ENCODE peak calls at places on chromosomes 5 and 9, in nine cellular contexts. One of them, this sample, is unnamed.

GRCh38 chr5:65391591-65391990 is 90.1 kb downstream of the ADAMTS6 start:
- DNase-seq in fibroblast of mammary gland: peak; percentile 53
- DNase-seq in nephron progenitor cell: no peak
- DNase-seq in Panc1: no peak
- DNase-seq in left ventricle myocardium inferior: no peak
- DNase-seq in cardiac fibroblast: peak; percentile 44
- DNase-seq in PC-9: no peak
- DNase-seq in WERI-Rb-1: no peak
- DNase-seq in psoas muscle: no peak
- DNase-seq in this sample: no peak

GRCh38 chr9:137745541-137745991 is 126.8 kb downstream of the EHMT1 start:
- DNase-seq in WERI-Rb-1: no peak
- DNase-seq in psoas muscle: peak; percentile 59
- DNase-seq in cardiac fibroblast: no peak
- DNase-seq in fibroblast of mammary gland: no peak
- DNase-seq in Panc1: no peak
- DNase-seq in PC-9: peak; percentile 76
- DNase-seq in left ventricle myocardium inferior: no peak
- DNase-seq in nephron progenitor cell: no peak
- DNase-seq in this sample: peak; percentile 70

GRCh38 chr5:79794347-79794746 is 104.7 kb downstream of the CMYA5 start:
- DNase-seq in cardiac fibroblast: no peak
- DNase-seq in WERI-Rb-1: no peak
- DNase-seq in left ventricle myocardium inferior: no peak
- DNase-seq in psoas muscle: no peak
- DNase-seq in nephron progenitor cell: no peak
- DNase-seq in PC-9: no peak
- DNase-seq in fibroblast of mammary gland: no peak
- DNase-seq in Panc1: no peak
- DNase-seq in this sample: no peak

GRCh38 chr5:87151547-87151946 is 116.1 kb upstream of the RASA1 start:
- DNase-seq in psoas muscle: no peak
- DNase-seq in Panc1: peak; percentile 45
- DNase-seq in PC-9: peak; percentile 6
- DNase-seq in WERI-Rb-1: no peak
- DNase-seq in fibroblast of mammary gland: peak; percentile 97
- DNase-seq in nephron progenitor cell: no peak
- DNase-seq in left ventricle myocardium inferior: no peak
- DNase-seq in cardiac fibroblast: peak; percentile 58
- DNase-seq in this sample: no peak

GRCh38 chr5:140338918-140339317 is 7.5 kb downstream of the HBEGF start:
- DNase-seq in nephron progenitor cell: no peak
- DNase-seq in PC-9: no peak
- DNase-seq in fibroblast of mammary gland: no peak
- DNase-seq in Panc1: no peak
- DNase-seq in left ventricle myocardium inferior: no peak
- DNase-seq in WERI-Rb-1: no peak
- DNase-seq in cardiac fibroblast: no peak
- DNase-seq in psoas muscle: no peak
- DNase-seq in this sample: no peak

GRCh38 chr9:114098660-114099522 is at the start of gene KIF12:
- DNase-seq in WERI-Rb-1: peak; percentile 100
- DNase-seq in nephron progenitor cell: peak; percentile 84
- DNase-seq in Panc1: no peak
- DNase-seq in cardiac fibroblast: no peak
- DNase-seq in psoas muscle: peak; percentile 74
- DNase-seq in left ventricle myocardium inferior: no peak
- DNase-seq in PC-9: no peak
- DNase-seq in fibroblast of mammary gland: no peak
- DNase-seq in this sample: peak; percentile 73

GRCh38 chr5:90944116-90944515 is 385.5 kb downstream of the ADGRV1 start:
- DNase-seq in Panc1: no peak
- DNase-seq in left ventricle myocardium inferior: no peak
- DNase-seq in WERI-Rb-1: no peak
- DNase-seq in fibroblast of mammary gland: no peak
- DNase-seq in PC-9: no peak
- DNase-seq in cardiac fibroblast: no peak
- DNase-seq in psoas muscle: no peak
- DNase-seq in nephron progenitor cell: no peak
- DNase-seq in this sample: no peak

GRCh38 chr9:93562157-93562556 is 14.2 kb upstream of the PHF2 start:
- DNase-seq in Panc1: no peak
- DNase-seq in PC-9: no peak
- DNase-seq in cardiac fibroblast: no peak
- DNase-seq in nephron progenitor cell: no peak
- DNase-seq in WERI-Rb-1: no peak
- DNase-seq in psoas muscle: no peak
- DNase-seq in left ventricle myocardium inferior: no peak
- DNase-seq in fibroblast of mammary gland: no peak
- DNase-seq in this sample: no peak

GRCh38 chr9:8053501-8053900 is 253.9 kb upstream of the DMAC1 start:
- DNase-seq in nephron progenitor cell: no peak
- DNase-seq in psoas muscle: no peak
- DNase-seq in cardiac fibroblast: no peak
- DNase-seq in fibroblast of mammary gland: no peak
- DNase-seq in WERI-Rb-1: no peak
- DNase-seq in left ventricle myocardium inferior: no peak
- DNase-seq in PC-9: no peak
- DNase-seq in Panc1: no peak
- DNase-seq in this sample: no peak

GRCh38 chr9:70932097-70932496 is 189.3 kb downstream of the TRPM3 start:
- DNase-seq in cardiac fibroblast: no peak
- DNase-seq in left ventricle myocardium inferior: no peak
- DNase-seq in nephron progenitor cell: no peak
- DNase-seq in PC-9: no peak
- DNase-seq in Panc1: no peak
- DNase-seq in fibroblast of mammary gland: no peak
- DNase-seq in psoas muscle: no peak
- DNase-seq in WERI-Rb-1: no peak
- DNase-seq in this sample: no peak

GRCh38 chr5:175711031-175711430 is 53.2 kb downstream of the HRH2 start:
- DNase-seq in nephron progenitor cell: no peak
- DNase-seq in fibroblast of mammary gland: no peak
- DNase-seq in WERI-Rb-1: no peak
- DNase-seq in left ventricle myocardium inferior: no peak
- DNase-seq in PC-9: no peak
- DNase-seq in cardiac fibroblast: no peak
- DNase-seq in Panc1: no peak
- DNase-seq in psoas muscle: no peak
- DNase-seq in this sample: no peak

GRCh38 chr5:91257301-91257700 is 125.8 kb downstream of the ARRDC3 start:
- DNase-seq in WERI-Rb-1: no peak
- DNase-seq in nephron progenitor cell: no peak
- DNase-seq in left ventricle myocardium inferior: no peak
- DNase-seq in fibroblast of mammary gland: peak; percentile 16
- DNase-seq in Panc1: no peak
- DNase-seq in cardiac fibroblast: no peak
- DNase-seq in PC-9: no peak
- DNase-seq in psoas muscle: no peak
- DNase-seq in this sample: no peak

GRCh38 chr5:167375125-167375524 is 916.3 kb upstream of the WWC1 start:
- DNase-seq in left ventricle myocardium inferior: no peak
- DNase-seq in Panc1: no peak
- DNase-seq in fibroblast of mammary gland: no peak
- DNase-seq in cardiac fibroblast: no peak
- DNase-seq in psoas muscle: no peak
- DNase-seq in WERI-Rb-1: no peak
- DNase-seq in PC-9: no peak
- DNase-seq in nephron progenitor cell: no peak
- DNase-seq in this sample: no peak

GRCh38 chr9:70924905-70925547 is 196.4 kb downstream of the TRPM3 start:
- DNase-seq in psoas muscle: no peak
- DNase-seq in WERI-Rb-1: peak; percentile 47
- DNase-seq in PC-9: peak; percentile 24
- DNase-seq in Panc1: peak; percentile 10
- DNase-seq in nephron progenitor cell: peak; percentile 26
- DNase-seq in left ventricle myocardium inferior: no peak
- DNase-seq in fibroblast of mammary gland: peak; percentile 93
- DNase-seq in cardiac fibroblast: peak; percentile 92
- DNase-seq in this sample: peak; percentile 16

GRCh38 chr5:172216345-172216744 is 22.4 kb downstream of the EFCAB9 start:
- DNase-seq in fibroblast of mammary gland: no peak
- DNase-seq in psoas muscle: no peak
- DNase-seq in cardiac fibroblast: no peak
- DNase-seq in PC-9: no peak
- DNase-seq in WERI-Rb-1: no peak
- DNase-seq in nephron progenitor cell: no peak
- DNase-seq in left ventricle myocardium inferior: no peak
- DNase-seq in Panc1: no peak
- DNase-seq in this sample: no peak

GRCh38 chr5:128904815-128905214 is 60.5 kb upstream of the SLC27A6 start:
- DNase-seq in cardiac fibroblast: peak; percentile 5
- DNase-seq in PC-9: no peak
- DNase-seq in Panc1: no peak
- DNase-seq in fibroblast of mammary gland: peak; percentile 42
- DNase-seq in psoas muscle: no peak
- DNase-seq in left ventricle myocardium inferior: no peak
- DNase-seq in nephron progenitor cell: no peak
- DNase-seq in WERI-Rb-1: no peak
- DNase-seq in this sample: no peak

DNA sequence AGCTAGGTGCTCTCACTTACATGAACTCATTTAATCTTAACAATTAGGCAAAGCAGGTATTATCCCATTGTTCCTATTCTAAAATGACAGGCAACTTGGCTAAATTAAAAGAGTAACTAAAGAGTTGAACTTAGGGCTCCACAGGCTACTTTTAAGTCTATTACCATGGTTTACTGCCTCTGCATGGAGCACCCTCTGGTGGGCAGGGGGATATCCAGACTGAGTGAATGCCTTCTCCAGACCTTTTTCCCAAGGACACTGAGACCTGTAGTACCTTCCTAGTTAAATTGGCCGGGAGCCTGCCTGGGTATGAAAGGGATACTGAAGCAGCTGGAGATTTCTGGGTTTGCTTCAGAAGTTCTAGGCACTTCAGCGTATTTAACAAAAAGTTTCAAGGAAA is 238.1 kb downstream of the ELAVL2 start:
- DNase-seq in Panc1: no peak
- DNase-seq in PC-9: no peak
- DNase-seq in nephron progenitor cell: no peak
- DNase-seq in left ventricle myocardium inferior: no peak
- DNase-seq in psoas muscle: no peak
- DNase-seq in cardiac fibroblast: no peak
- DNase-seq in WERI-Rb-1: peak; percentile 8
- DNase-seq in fibroblast of mammary gland: no peak
- DNase-seq in this sample: no peak
- TF ChIP-seq CTCF in Panc1: no peak
- TF ChIP-seq CTCF in PC-9: no peak
- TF ChIP-seq CTCF in nephron progenitor cell: no peak
- TF ChIP-seq CTCF in left ventricle myocardium inferior: no peak
- TF ChIP-seq CTCF in psoas muscle: peak; percentile 4
- TF ChIP-seq CTCF in cardiac fibroblast: no peak
- TF ChIP-seq CTCF in WERI-Rb-1: peak; percentile 4
- TF ChIP-seq CTCF in fibroblast of mammary gland: no peak
- TF ChIP-seq CTCF in this sample: no peak

GRCh38 chr9:131008909-131009618 is at the start of gene LAMC3:
- DNase-seq in PC-9: peak; percentile 17
- DNase-seq in fibroblast of mammary gland: no peak
- DNase-seq in psoas muscle: peak; percentile 24
- DNase-seq in Panc1: no peak
- DNase-seq in nephron progenitor cell: peak; percentile 69
- DNase-seq in left ventricle myocardium inferior: no peak
- DNase-seq in WERI-Rb-1: peak; percentile 54
- DNase-seq in cardiac fibroblast: peak; percentile 12
- DNase-seq in this sample: no peak
- TF ChIP-seq CTCF in PC-9: no peak
- TF ChIP-seq CTCF in fibroblast of mammary gland: peak; percentile 5
- TF ChIP-seq CTCF in psoas muscle: no peak
- TF ChIP-seq CTCF in Panc1: peak; percentile 78
- TF ChIP-seq CTCF in nephron progenitor cell: peak; percentile 40
- TF ChIP-seq CTCF in left ventricle myocardium inferior: peak; percentile 54
- TF ChIP-seq CTCF in WERI-Rb-1: peak; percentile 65
- TF ChIP-seq CTCF in cardiac fibroblast: peak; percentile 34
- TF ChIP-seq CTCF in this sample: peak; percentile 38

GRCh38 chr9:111715471-111715870 is 54.1 kb downstream of the GNG10 start:
- DNase-seq in WERI-Rb-1: no peak
- DNase-seq in fibroblast of mammary gland: no peak
- DNase-seq in nephron progenitor cell: no peak
- DNase-seq in Panc1: no peak
- DNase-seq in left ventricle myocardium inferior: no peak
- DNase-seq in PC-9: no peak
- DNase-seq in psoas muscle: no peak
- DNase-seq in cardiac fibroblast: peak; percentile 49
- DNase-seq in this sample: no peak

GRCh38 chr9:111711548-111711947 is 50.1 kb downstream of the GNG10 start:
- DNase-seq in Panc1: no peak
- DNase-seq in psoas muscle: no peak
- DNase-seq in cardiac fibroblast: no peak
- DNase-seq in left ventricle myocardium inferior: no peak
- DNase-seq in fibroblast of mammary gland: no peak
- DNase-seq in nephron progenitor cell: no peak
- DNase-seq in PC-9: no peak
- DNase-seq in WERI-Rb-1: no peak
- DNase-seq in this sample: no peak

DNA sequence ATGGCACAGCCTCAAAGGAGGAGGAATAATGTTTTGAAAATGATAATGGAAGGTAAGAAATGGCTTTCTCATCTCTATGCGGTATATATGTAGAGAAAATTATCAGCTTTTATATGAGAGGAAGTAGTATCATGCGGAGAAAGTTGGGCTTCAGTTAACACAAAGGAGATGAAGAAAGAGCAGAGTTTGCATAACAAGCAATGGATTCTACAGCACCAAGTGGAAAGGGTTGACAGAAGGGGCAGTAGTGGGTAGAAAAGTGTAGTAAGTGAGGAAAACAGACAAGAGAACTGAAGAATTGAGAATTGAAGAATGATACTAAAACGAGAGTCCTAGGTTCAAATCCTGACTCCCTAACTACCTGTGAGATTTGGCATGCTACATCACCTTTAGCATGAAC is 51.0 kb downstream of the GNG10 start:
- DNase-seq in cardiac fibroblast: no peak
- DNase-seq in WERI-Rb-1: no peak
- DNase-seq in left ventricle myocardium inferior: no peak
- DNase-seq in nephron progenitor cell: no peak
- DNase-seq in Panc1: no peak
- DNase-seq in fibroblast of mammary gland: no peak
- DNase-seq in psoas muscle: no peak
- DNase-seq in PC-9: no peak
- DNase-seq in this sample: no peak
- TF ChIP-seq CTCF in cardiac fibroblast: no peak
- TF ChIP-seq CTCF in WERI-Rb-1: no peak
- TF ChIP-seq CTCF in left ventricle myocardium inferior: no peak
- TF ChIP-seq CTCF in nephron progenitor cell: no peak
- TF ChIP-seq CTCF in Panc1: no peak
- TF ChIP-seq CTCF in fibroblast of mammary gland: no peak
- TF ChIP-seq CTCF in psoas muscle: no peak
- TF ChIP-seq CTCF in PC-9: no peak
- TF ChIP-seq CTCF in this sample: no peak

DNA sequence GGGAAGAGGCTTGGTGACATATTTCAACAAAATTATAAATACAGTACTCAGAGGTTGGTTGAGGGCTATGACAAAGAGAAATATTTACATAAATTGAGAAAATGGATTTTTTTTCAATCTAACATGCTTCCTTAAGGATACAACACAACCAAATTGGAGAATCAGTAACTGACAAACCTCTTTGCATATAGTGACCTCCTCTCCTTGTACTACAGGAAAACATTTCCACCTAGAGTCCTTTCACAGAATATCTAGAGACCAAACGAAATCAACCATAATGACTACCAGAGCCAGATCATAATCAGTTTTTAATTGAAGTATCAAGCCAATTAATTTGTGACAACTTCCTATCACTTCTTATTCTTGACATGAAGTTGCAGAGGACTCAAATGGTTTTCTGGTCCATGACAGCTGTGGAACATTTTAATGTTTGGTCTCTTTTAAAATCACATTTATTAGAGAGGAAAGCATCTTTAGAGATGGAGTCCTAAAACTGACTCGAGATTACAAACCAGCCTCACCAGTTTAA is 1636.5 kb upstream of the C9orf72 start:
- DNase-seq in psoas muscle: no peak
- DNase-seq in PC-9: no peak
- DNase-seq in fibroblast of mammary gland: no peak
- DNase-seq in cardiac fibroblast: no peak
- DNase-seq in nephron progenitor cell: no peak
- DNase-seq in left ventricle myocardium inferior: no peak
- DNase-seq in WERI-Rb-1: no peak
- DNase-seq in Panc1: no peak
- DNase-seq in this sample: no peak
- TF ChIP-seq CTCF in psoas muscle: no peak
- TF ChIP-seq CTCF in PC-9: no peak
- TF ChIP-seq CTCF in fibroblast of mammary gland: no peak
- TF ChIP-seq CTCF in cardiac fibroblast: no peak
- TF ChIP-seq CTCF in nephron progenitor cell: no peak
- TF ChIP-seq CTCF in left ventricle myocardium inferior: no peak
- TF ChIP-seq CTCF in WERI-Rb-1: no peak
- TF ChIP-seq CTCF in Panc1: no peak
- TF ChIP-seq CTCF in this sample: no peak

This sample was measured in glutamatergic neuron.